ENCODE peak calls at places on chromosomes 7 and 10, in nine cellular contexts. Q, J, E, C, Z, I, X, W and S are unnamed samples.

GRCh38 chr10:7561216-7561893 is 105.4 kb downstream of the ITIH5 start:
- DNase-seq in Q (no peak), J (peak; percentile 53), E (no peak), C (peak; percentile 43), Z (no peak), I (no peak), X (no peak), W (no peak), S (no peak)

GRCh38 chr10:121368347-121369025 is 229.8 kb downstream of the FGFR2 start:
- DNase-seq in Q (peak; percentile 81), J (no peak), E (no peak), C (no peak), Z (no peak), I (no peak), X (no peak), W (no peak), S (no peak)

GRCh38 chr7:143013897-143014296 is 13.0 kb downstream of the OR9A2 start:
- DNase-seq in Q (no peak), J (no peak), E (no peak), C (peak; percentile 79), Z (no peak), I (no peak), X (no peak), W (no peak), S (no peak)

GRCh38 chr10:28381903-28382347 is 79.1 kb upstream of the MPP7 start:
- DNase-seq in Q (peak; percentile 93), J (no peak), E (peak; percentile 83), C (peak; percentile 88), Z (peak; percentile 81), I (peak; percentile 95), X (peak; percentile 59), W (peak; percentile 92), S (peak; percentile 76)

GRCh38 chr7:96069361-96069760 is 252.5 kb downstream of the SLC25A13 start:
- DNase-seq in Q (no peak), J (no peak), E (no peak), C (no peak), Z (no peak), I (no peak), X (no peak), W (no peak), S (no peak)

GRCh38 chr7:66301737-66302136 is 96.6 kb downstream of the TPST1 start:
- DNase-seq in Q (no peak), J (no peak), E (no peak), C (no peak), Z (peak; percentile 85), I (no peak), X (no peak), W (no peak), S (no peak)

GRCh38 chr7:156942708-156943090 is 6.8 kb upstream of the NOM1 start:
- DNase-seq in Q (no peak), J (no peak), E (no peak), C (no peak), Z (no peak), I (peak; percentile 44), X (no peak), W (no peak), S (no peak)

GRCh38 chr7:1675673-1676549 is 5.8 kb downstream of the ELFN1 start:
- DNase-seq in Q (peak; percentile 33), J (peak; percentile 48), E (no peak), C (no peak), Z (no peak), I (no peak), X (peak; percentile 17), W (no peak), S (no peak)

GRCh38 chr10:3948843-3949242 is 163.8 kb upstream of the KLF6 start:
- DNase-seq in Q (no peak), J (no peak), E (no peak), C (peak; percentile 86), Z (peak; percentile 12), I (peak; percentile 92), X (no peak), W (no peak), S (no peak)

GRCh38 chr10:133229265-133230022 is 573 bp upstream of the UTF1 start:
- DNase-seq in Q (no peak), J (no peak), E (no peak), C (no peak), Z (no peak), I (no peak), X (no peak), W (no peak), S (no peak)

GRCh38 chr7:25124485-25125136 is 449 bp downstream of the CYCS start:
- DNase-seq in Q (no peak), J (no peak), E (no peak), C (no peak), Z (peak; percentile 46), I (peak; percentile 16), X (no peak), W (no peak), S (no peak)

GRCh38 chr10:99233000-99233679 is 2.5 kb downstream of the HPSE2 start:
- DNase-seq in Q (no peak), J (no peak), E (no peak), C (no peak), Z (no peak), I (no peak), X (no peak), W (no peak), S (no peak)

GRCh38 chr10:87618470-87619423 is 40.9 kb upstream of the PAPSS2 start:
- DNase-seq in Q (peak; percentile 83), J (peak; percentile 73), E (no peak), C (no peak), Z (peak; percentile 40), I (no peak), X (no peak), W (no peak), S (no peak)

GRCh38 chr10:5525581-5526271 is 965 bp downstream of the CALML3 start:
- DNase-seq in Q (peak; percentile 40), J (no peak), E (no peak), C (no peak), Z (no peak), I (no peak), X (no peak), W (no peak), S (no peak)

GRCh38 chr7:135877799-135878198 is 99.4 kb downstream of the MTPN start:
- DNase-seq in Q (peak; percentile 76), J (no peak), E (no peak), C (peak; percentile 42), Z (peak; percentile 14), I (peak; percentile 2), X (no peak), W (no peak), S (no peak)

GRCh38 chr10:107148906-107149305 is 15.6 kb downstream of the SORCS1 start:
- DNase-seq in Q (no peak), J (no peak), E (no peak), C (no peak), Z (no peak), I (no peak), X (no peak), W (no peak), S (no peak)

GRCh38 chr10:6061056-6061455 is 1.1 kb downstream of the IL2RA start:
- DNase-seq in Q (no peak), J (no peak), E (no peak), C (no peak), Z (no peak), I (no peak), X (no peak), W (no peak), S (no peak)

GRCh38 chr7:20539201-20539600 is 76.3 kb upstream of the ABCB5 start:
- DNase-seq in Q (no peak), J (no peak), E (no peak), C (no peak), Z (peak; percentile 58), I (no peak), X (no peak), W (peak; percentile 35), S (no peak)
- TF ChIP-seq CTCF in Q (peak; percentile 31), J (no peak), E (no peak), C (no peak), Z (peak; percentile 38), I (no peak), X (no peak), W (peak; percentile 57), S (no peak)

GRCh38 chr10:129968937-129969527 is 5.0 kb upstream of the EBF3 start:
- DNase-seq in Q (no peak), J (no peak), E (peak; percentile 92), C (no peak), Z (peak; percentile 82), I (peak; percentile 71), X (no peak), W (no peak), S (peak; percentile 78)
- TF ChIP-seq CTCF in Q (no peak), J (no peak), E (peak; percentile 79), C (peak; percentile 55), Z (peak; percentile 70), I (peak; percentile 67), X (peak; percentile 18), W (no peak), S (peak; percentile 85)

DNA sequence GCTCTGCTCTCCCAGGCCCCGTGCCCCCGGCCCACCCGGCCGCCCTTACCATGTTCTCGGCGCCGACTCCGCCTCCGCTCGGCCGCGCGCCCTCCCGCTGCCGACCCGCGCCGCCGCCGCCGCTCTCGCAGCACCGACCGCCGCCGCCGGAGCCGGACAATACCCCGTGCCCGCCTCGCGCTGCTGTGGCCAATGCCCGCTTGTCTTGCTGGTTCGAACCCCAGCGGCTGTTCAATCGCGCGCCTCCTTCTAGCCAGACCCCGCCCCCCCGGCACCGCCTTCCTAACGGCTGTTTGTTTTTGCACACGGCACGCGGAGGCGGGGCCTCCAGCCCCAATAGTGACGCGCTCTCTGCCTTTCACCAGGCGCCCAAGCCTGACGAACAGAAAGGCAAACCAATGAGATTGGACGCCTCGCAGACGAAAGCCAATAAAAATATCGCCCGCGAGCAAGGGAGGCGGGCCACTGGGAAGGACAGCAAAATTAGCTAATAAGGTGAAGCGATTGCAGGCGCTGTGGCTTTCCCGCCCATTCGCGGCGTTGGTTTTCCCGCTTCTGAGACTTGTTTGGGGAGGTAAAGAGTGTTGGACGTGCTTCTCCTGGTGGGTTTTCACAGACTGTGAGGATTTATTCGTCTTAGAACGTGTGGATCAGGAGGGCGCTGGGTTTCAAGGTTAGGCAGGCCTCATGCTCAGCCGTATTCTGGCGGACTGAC is at the start of gene H2AZ2:
- DNase-seq in Q (peak; percentile 100), J (peak; percentile 100), E (peak; percentile 99), C (peak; percentile 100), Z (peak; percentile 100), I (peak; percentile 100), X (peak; percentile 98), W (peak; percentile 99), S (peak; percentile 100)
- TF ChIP-seq CTCF in Q (no peak), J (no peak), E (peak; percentile 59), C (no peak), Z (no peak), I (peak; percentile 32), X (no peak), W (no peak), S (no peak)

DNA sequence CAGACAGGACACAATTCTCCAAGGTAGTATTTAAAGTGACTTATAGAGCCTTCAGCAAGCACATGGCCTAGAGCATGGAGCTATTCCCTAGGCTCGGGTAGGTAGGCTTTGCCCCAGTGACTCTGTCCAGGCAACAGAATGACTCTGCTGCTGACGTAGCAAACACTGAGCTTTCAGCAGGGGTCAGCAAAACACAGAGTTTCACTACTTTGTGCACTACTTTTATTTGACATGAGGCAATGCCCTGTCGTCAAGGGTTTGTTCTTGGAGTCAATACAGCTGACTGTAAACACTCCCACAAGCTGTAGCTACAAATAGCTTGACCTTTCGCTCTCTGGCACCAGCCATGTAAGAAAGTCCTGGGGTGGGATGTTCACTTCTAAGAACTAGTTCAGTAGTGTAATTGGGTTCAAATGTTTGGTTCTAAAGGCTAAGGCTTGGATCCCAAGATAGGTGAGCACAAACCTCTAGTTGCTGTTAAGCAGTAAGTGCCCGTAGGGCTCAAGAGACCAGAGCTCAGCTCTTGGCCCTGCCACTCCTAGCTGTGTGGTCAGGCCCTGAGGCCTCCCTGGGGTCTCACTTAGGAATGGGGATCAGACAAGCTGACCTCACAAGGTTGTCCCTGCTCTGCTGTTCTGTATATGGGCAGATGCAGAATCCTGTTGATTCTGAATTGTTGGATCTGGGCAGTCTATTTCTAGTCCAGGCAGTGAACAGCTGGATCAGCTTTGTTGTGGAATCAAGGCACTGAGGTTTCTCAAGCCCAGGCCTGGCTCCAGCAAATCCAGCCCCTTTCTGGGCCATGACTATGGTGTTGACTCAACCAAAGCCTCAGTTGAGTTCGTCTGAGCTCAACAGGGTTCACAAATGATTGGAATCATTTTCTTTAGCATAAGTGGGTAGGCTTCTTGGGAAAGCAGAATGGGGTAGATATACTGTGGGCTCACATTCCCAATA is 10.7 kb downstream of the NODAL start:
- DNase-seq in Q (peak; percentile 76), J (no peak), E (no peak), C (peak; percentile 51), Z (peak; percentile 55), I (no peak), X (no peak), W (no peak), S (no peak)
- TF ChIP-seq CTCF in Q (no peak), J (no peak), E (no peak), C (no peak), Z (peak; percentile 12), I (no peak), X (no peak), W (no peak), S (peak; percentile 13)